ENCODE peak calls at places on chromosomes 2 and 18, in six cellular contexts. D, X, Z, Q, I and E are unnamed samples.

GRCh38 chr2:38163579-38163978 is 87.6 kb upstream of the CYP1B1 start:
- DNase-seq in Q (no peak), I (no peak), X (no peak), D (no peak), Z (no peak), E (no peak)

GRCh38 chr18:74734013-74734444 is 136.4 kb downstream of the ZNF407 start:
- DNase-seq in Q (no peak), X (no peak), I (no peak), Z (no peak), D (no peak), E (no peak)

GRCh38 chr2:145593991-145594702 is 1074.2 kb upstream of the ZEB2 start:
- DNase-seq in X (no peak), Q (peak), D (peak), Z (no peak), I (no peak), E (no peak)

GRCh38 chr2:12778811-12779574 is 62.3 kb downstream of the TRIB2 start:
- DNase-seq in X (no peak), Z (no peak), D (no peak), Q (no peak), I (no peak), E (no peak)

GRCh38 chr18:79560042-79560860 is 119.4 kb upstream of the CTDP1 start:
- DNase-seq in X (no peak), Q (no peak), D (no peak), I (no peak), Z (no peak), E (no peak)

GRCh38 chr2:120684225-120684624 is 51.4 kb upstream of the GLI2 start:
- DNase-seq in Q (peak), Z (no peak), I (no peak), D (no peak), X (no peak), E (no peak)

GRCh38 chr2:120886967-120887672 is 151.5 kb downstream of the GLI2 start:
- DNase-seq in Z (no peak), Q (no peak), I (peak), D (no peak), X (no peak), E (no peak)

GRCh38 chr2:100413586-100413985 is 3.9 kb downstream of the CHST10 start:
- DNase-seq in D (no peak), Z (no peak), Q (no peak), X (no peak), I (no peak), E (no peak)

GRCh38 chr18:498901-499300 is 1.6 kb downstream of the COLEC12 start:
- DNase-seq in X (no peak), D (no peak), Q (no peak), I (no peak), Z (no peak), E (no peak)

GRCh38 chr18:501406-501714 is 859 bp upstream of the COLEC12 start:
- DNase-seq in I (no peak), X (no peak), Z (no peak), D (no peak), Q (no peak), E (no peak)

GRCh38 chr18:500556-501405 is at the start of gene COLEC12:
- DNase-seq in I (no peak), Z (no peak), X (no peak), Q (no peak), D (no peak), E (no peak)

GRCh38 chr18:500230-500555 is 308 bp downstream of the COLEC12 start:
- DNase-seq in Q (no peak), D (no peak), Z (no peak), X (no peak), I (no peak), E (no peak)

GRCh38 chr18:499351-500229 is 911 bp downstream of the COLEC12 start:
- DNase-seq in Q (peak), Z (peak), X (no peak), I (peak), D (peak), E (no peak)
- TF ChIP-seq CTCF in Q (no peak), Z (no peak), X (no peak), I (no peak), D (no peak), E (no peak)

GRCh38 chr2:31205613-31206012 is 11.7 kb downstream of the CAPN14 start:
- DNase-seq in I (no peak), Q (no peak), D (no peak), X (no peak), Z (no peak), E (no peak)

GRCh38 chr2:31204761-31205160 is 12.6 kb downstream of the CAPN14 start:
- DNase-seq in D (no peak), X (no peak), I (no peak), Q (no peak), Z (no peak), E (no peak)

GRCh38 chr2:31205186-31205585 is 12.1 kb downstream of the CAPN14 start:
- DNase-seq in D (no peak), Q (no peak), X (no peak), I (no peak), Z (no peak), E (no peak)

GRCh38 chr2:31202833-31203232 is 14.5 kb downstream of the CAPN14 start:
- DNase-seq in Q (no peak), I (no peak), Z (no peak), X (no peak), D (no peak), E (no peak)

DNA sequence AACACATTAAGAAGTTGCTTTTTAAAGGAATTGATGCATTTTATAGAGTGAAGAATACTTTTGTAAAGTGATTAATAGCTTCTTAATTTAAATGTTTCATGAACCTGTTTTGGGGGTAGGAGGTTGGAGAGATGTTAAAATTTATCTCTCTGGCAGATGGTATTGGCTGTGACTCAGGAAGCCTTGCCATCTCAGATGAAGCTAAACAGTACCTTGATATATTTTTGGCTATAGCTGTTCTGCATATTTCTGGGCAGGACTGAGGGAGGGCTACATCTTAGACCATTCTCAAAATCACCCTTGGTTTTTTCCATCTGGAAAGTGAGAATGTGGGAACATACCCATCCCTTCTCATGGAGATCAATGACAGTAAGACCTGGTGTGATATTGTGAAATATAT is 13.4 kb downstream of the CAPN14 start:
- DNase-seq in Z (no peak), D (no peak), X (no peak), Q (no peak), I (no peak), E (no peak)
- H3K4me3 ChIP-seq in Z (no peak), D (no peak), X (no peak), Q (no peak), I (no peak), E (no peak)

DNA sequence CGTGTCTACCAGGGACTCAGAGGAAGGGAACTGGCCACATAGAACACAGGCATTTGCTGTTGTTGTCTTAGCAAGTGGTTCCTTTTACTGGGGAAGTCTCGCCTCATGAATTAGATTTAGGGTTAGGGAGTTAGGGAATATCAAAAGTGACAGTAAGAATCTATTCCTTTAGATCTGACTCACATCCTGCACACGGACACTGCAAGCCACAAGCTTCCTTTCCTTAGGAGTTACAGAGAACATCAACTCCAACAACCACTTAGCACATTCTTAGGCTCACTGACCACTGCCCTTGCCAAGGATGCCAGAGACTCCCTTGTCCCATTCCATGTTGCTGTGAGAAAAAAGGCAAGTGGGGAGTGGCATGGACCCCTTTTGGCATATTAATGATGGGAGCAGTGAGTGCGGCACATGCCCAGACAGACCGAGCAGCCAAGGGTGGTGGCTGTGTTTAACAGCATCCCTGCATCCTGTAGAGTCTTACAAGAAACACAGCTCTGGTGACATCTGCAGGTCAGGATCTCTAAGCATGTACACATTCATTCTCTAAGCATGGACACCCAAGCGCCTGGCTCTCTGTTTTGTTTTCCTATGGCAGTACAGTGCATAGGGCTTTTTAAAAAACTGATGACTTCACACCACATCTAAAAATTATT is 745.6 kb upstream of the RAB6C start:
- DNase-seq in Z (peak), D (no peak), X (no peak), I (no peak), Q (no peak), E (no peak)
- TF ChIP-seq CTCF in Z (peak), D (no peak), X (peak), I (no peak), Q (no peak), E (no peak)

DNA sequence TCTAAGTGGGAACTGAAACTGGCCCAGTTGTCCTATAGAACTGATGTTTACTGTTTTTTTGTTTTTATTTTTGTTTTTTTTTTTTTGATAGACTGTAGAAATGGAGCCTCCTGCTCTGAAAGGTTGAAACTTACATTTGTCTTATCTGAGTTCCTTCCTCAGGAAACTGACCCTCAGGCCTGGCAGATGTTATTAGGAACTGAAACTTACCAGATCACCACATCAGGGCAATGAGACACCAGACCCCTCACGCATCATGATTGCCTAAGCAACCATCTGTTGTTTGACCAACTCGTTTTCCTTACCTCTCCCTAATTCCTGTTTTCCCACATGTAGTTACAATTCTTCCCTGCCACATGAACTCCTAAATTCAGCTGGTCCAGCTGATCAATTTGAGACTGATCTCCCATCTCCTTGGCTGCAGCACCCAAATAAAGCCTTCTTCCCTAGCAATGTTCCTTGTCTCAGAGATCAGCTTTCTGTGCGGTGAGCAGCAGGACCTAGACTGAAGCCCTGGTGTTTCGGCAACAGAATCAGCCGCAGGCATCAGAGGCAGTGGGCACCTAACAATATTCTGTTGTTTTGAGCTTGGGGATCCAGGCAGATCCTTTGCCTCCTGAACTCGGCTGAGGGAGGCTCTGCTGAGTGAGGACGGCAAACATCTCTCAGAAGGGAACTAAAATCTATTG is 96.8 kb downstream of the MSH2 start:
- DNase-seq in Q (no peak), Z (no peak), X (no peak), D (no peak), I (no peak), E (no peak)
- H3K4me3 ChIP-seq in Q (no peak), Z (no peak), X (no peak), D (no peak), I (no peak), E (no peak)

DNA sequence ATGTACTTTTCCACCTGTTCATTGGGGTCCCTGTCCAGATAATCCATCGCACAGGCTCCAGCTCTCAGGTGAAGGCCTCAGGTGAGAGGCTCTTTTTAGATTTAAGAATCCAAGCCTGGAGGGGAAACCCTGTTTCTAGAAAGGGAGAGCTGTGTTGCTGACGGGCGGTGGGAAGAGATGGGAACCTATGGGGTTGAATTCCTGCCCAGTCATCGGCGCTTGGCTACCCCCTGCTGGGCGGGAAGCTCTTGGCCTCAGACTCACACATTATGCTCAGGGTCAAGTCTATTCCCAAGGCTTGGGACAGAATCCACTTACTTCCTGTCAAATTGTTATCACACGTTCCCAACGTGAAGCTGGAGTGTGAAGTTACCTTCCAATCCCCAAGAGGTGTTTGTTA is 181.9 kb upstream of the ETAA1 start:
- DNase-seq in D (peak), Q (peak), Z (peak), I (peak), X (no peak), E (peak)
- TF ChIP-seq CTCF in D (peak), Q (peak), Z (no peak), I (peak), X (peak), E (peak)

GRCh38 chr2:26562811-26563645 is 78.1 kb downstream of the CIB4 start:
- DNase-seq in I (peak), X (no peak), D (no peak), Q (no peak), Z (no peak), E (no peak)
- H3K4me3 ChIP-seq in I (peak), X (no peak), D (peak), Q (no peak), Z (no peak), E (no peak)

DNA sequence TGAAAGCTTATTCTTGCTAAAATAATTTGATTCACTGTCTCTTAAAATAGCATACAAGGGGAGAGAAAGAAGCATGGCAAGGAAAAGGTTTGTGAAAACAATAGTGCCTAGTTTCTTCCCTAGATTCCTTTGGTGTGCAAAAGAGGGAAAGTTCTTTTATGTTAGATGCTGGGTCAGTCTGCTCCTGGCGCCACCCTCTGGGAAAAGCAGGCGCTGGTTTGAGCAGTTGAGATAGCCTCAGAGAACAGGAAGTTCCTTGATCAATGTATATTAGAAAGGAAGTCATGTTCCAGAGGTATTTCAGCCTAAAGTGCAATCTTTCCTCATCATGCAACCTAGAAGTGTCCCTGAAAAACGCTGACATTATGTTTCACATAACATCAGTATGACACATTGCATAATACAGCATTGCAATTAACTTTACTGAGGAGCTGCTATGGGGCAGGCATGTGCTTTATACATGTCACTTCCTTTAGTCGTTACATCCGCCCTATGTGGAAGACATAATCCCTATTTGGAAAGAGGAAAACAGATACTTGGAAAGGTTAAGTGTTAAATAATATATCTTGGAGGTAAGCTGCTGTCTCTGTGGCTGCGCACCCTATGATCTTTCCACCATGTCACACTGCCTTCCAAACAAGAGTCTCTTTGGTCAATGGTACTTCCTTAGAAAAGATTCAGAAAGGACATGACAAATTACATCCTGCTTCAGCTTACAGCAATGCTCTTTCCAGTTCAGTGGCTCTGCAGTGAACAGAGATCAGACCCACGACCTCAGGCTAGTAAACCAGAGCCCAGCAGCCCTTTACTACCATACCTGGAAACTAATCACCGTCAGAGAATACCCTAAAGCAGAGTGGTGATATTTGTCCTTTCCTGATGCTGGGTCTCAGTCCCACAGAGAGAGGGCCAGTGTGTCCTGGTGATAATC is 369.7 kb downstream of the RAD51AP2 start:
- DNase-seq in D (peak), Q (no peak), I (peak), X (no peak), Z (peak), E (peak)
- TF ChIP-seq CTCF in D (peak), Q (no peak), I (no peak), X (no peak), Z (peak), E (peak)

GRCh38 chr2:27271631-27272340 is 3.4 kb upstream of the DNAJC5G start:
- DNase-seq in X (no peak), I (no peak), D (no peak), Q (no peak), Z (no peak), E (no peak)
- H3K4me3 ChIP-seq in X (no peak), I (no peak), D (no peak), Q (no peak), Z (no peak), E (no peak)